ENCODE peak calls at places on chromosomes 7 and 10, in four cellular contexts. One of them, this sample, is unnamed.

GRCh38 chr10:83983578-83984255 is 155.6 kb upstream of the GHITM start:
- DNase-seq in NCI-H1105: peak
- DNase-seq in midbrain: no peak
- DNase-seq in OCI-M1: no peak
- DNase-seq in this sample: no peak

GRCh38 chr10:17134737-17135260 is 5.2 kb upstream of the CUBN start:
- DNase-seq in midbrain: no peak
- DNase-seq in OCI-M1: no peak
- DNase-seq in NCI-H1105: no peak
- DNase-seq in this sample: no peak

GRCh38 chr10:22054946-22055345 is 51.4 kb upstream of the DNAJC1 start:
- DNase-seq in midbrain: no peak
- DNase-seq in OCI-M1: no peak
- DNase-seq in NCI-H1105: no peak
- DNase-seq in this sample: no peak

GRCh38 chr10:123007558-123008378 is 827 bp downstream of the IKZF5 start:
- DNase-seq in OCI-M1: peak
- DNase-seq in midbrain: peak
- DNase-seq in NCI-H1105: no peak
- DNase-seq in this sample: peak

GRCh38 chr10:94402204-94403033 is at the start of gene TBC1D12:
- DNase-seq in midbrain: peak
- DNase-seq in OCI-M1: peak
- DNase-seq in NCI-H1105: peak
- DNase-seq in this sample: peak

GRCh38 chr7:832292-832967 is at the start of gene SUN1:
- DNase-seq in OCI-M1: no peak
- DNase-seq in NCI-H1105: no peak
- DNase-seq in midbrain: no peak
- DNase-seq in this sample: no peak

GRCh38 chr10:72248477-72249151 is 25.1 kb upstream of the DDIT4 start:
- DNase-seq in OCI-M1: no peak
- DNase-seq in midbrain: peak
- DNase-seq in NCI-H1105: no peak
- DNase-seq in this sample: no peak

GRCh38 chr10:3046941-3047621 is 20.3 kb upstream of the PFKP start:
- DNase-seq in NCI-H1105: no peak
- DNase-seq in OCI-M1: no peak
- DNase-seq in midbrain: no peak
- DNase-seq in this sample: no peak